ENCODE peak calls at places on chromosomes 7 and 10, in seven cellular contexts. U is AG04450, X is choroid plexus epithelial cell, T is hepatocyte, R is nephron progenitor cell, Z is left ventricle myocardium inferior, A is type B pancreatic cell. S is an unnamed sample.

GRCh38 chr10:1419796-1420429 is 317.4 kb downstream of the ADARB2 start:
- DNase-seq in U (no peak), X (no peak), T (no peak), R (no peak), Z (no peak), A (no peak), S (no peak)

GRCh38 chr7:103928581-103928980 is 60.9 kb downstream of the RELN start:
- DNase-seq in U (no peak), X (no peak), T (no peak), R (no peak), Z (no peak), A (no peak), S (no peak)

GRCh38 chr7:11881680-11882079 is 49.7 kb upstream of the THSD7A start:
- DNase-seq in U (no peak), X (no peak), T (no peak), R (no peak), Z (no peak), A (no peak), S (no peak)

GRCh38 chr7:45563804-45564461 is 10.2 kb upstream of the ADCY1 start:
- DNase-seq in U (no peak), X (no peak), T (no peak), R (no peak), Z (peak), A (no peak), S (no peak)

GRCh38 chr10:17409170-17409733 is 45.1 kb downstream of the ST8SIA6 start:
- DNase-seq in U (no peak), X (peak), T (no peak), R (no peak), Z (no peak), A (no peak), S (no peak)

GRCh38 chr7:157669768-157670345 is 333.1 kb downstream of the DNAJB6 start:
- DNase-seq in U (no peak), X (peak), T (no peak), R (peak), Z (no peak), A (no peak), S (no peak)

GRCh38 chr7:29370531-29371314 is 176.1 kb downstream of the CHN2 start:
- DNase-seq in U (no peak), X (peak), T (peak), R (no peak), Z (no peak), A (no peak), S (peak)

GRCh38 chr10:95327367-95327766 is 36.6 kb upstream of the PDLIM1 start:
- DNase-seq in U (no peak), X (peak), T (peak), R (no peak), Z (peak), A (no peak), S (no peak)

GRCh38 chr7:92813390-92814024 is 22.9 kb downstream of the CDK6 start:
- DNase-seq in U (no peak), X (peak), T (no peak), R (no peak), Z (no peak), A (no peak), S (no peak)

GRCh38 chr7:18087031-18087686 is 59.5 kb upstream of the PRPS1L1 start:
- DNase-seq in U (no peak), X (peak), T (peak), R (no peak), Z (peak), A (no peak), S (no peak)

GRCh38 chr10:110892602-110893001 is 20.9 kb downstream of the PDCD4 start:
- DNase-seq in U (no peak), X (no peak), T (no peak), R (no peak), Z (no peak), A (no peak), S (no peak)

GRCh38 chr7:129686063-129686462 is 74.5 kb downstream of the NRF1 start:
- DNase-seq in U (no peak), X (no peak), T (no peak), R (no peak), Z (no peak), A (no peak), S (no peak)

GRCh38 chr7:141042222-141043193 is 27.8 kb upstream of the MRPS33 start:
- DNase-seq in U (no peak), X (no peak), T (peak), R (no peak), Z (no peak), A (no peak), S (no peak)

GRCh38 chr7:100835903-100836811 is 8.8 kb upstream of the EPHB4 start:
- DNase-seq in U (no peak), X (no peak), T (peak), R (peak), Z (peak), A (no peak), S (peak)

GRCh38 chr7:111175908-111176307 is 85.0 kb downstream of the LRRN3 start:
- DNase-seq in U (no peak), X (no peak), T (no peak), R (no peak), Z (no peak), A (no peak), S (no peak)

GRCh38 chr7:158266817-158267736 is 320.5 kb downstream of the PTPRN2 start:
- DNase-seq in U (no peak), X (no peak), T (no peak), R (no peak), Z (no peak), A (peak), S (no peak)

GRCh38 chr7:47873767-47874166 is 74.5 kb downstream of the PKD1L1 start:
- DNase-seq in U (no peak), X (no peak), T (no peak), R (no peak), Z (no peak), A (no peak), S (no peak)

GRCh38 chr10:116765549-116766162 is 23.3 kb upstream of the HSPA12A start:
- DNase-seq in U (no peak), X (peak), T (no peak), R (no peak), Z (no peak), A (no peak), S (peak)

GRCh38 chr7:6272481-6273323 is at the start of gene CYTH3:
- DNase-seq in U (no peak), X (peak), T (peak), R (peak), Z (peak), A (peak), S (peak)

GRCh38 chr7:103542470-103542869 is 96.5 kb upstream of the SLC26A5 start:
- DNase-seq in U (no peak), X (no peak), T (no peak), R (no peak), Z (no peak), A (no peak), S (no peak)

GRCh38 chr7:149797771-149798170 is 24.4 kb upstream of the ZNF467 start:
- DNase-seq in U (no peak), X (no peak), T (no peak), R (no peak), Z (no peak), A (no peak), S (no peak)

GRCh38 chr7:1894906-1895663 is 225.0 kb downstream of the ELFN1 start:
- DNase-seq in U (no peak), X (no peak), T (no peak), R (no peak), Z (no peak), A (no peak), S (no peak)

GRCh38 chr7:4745971-4746919 is 29.2 kb upstream of the AP5Z1 start:
- DNase-seq in U (no peak), X (peak), T (peak), R (no peak), Z (no peak), A (no peak), S (peak)

GRCh38 chr7:122303971-122304603 is 463 bp downstream of the FEZF1 start:
- DNase-seq in U (no peak), X (no peak), T (peak), R (peak), Z (no peak), A (no peak), S (peak)

GRCh38 chr7:92691578-92691977 is 101.4 kb upstream of the FAM133B start:
- DNase-seq in U (peak), X (peak), T (peak), R (no peak), Z (no peak), A (no peak), S (no peak)

GRCh38 chr10:71590786-71591350 is 128.7 kb downstream of the C10orf105 start:
- DNase-seq in U (no peak), X (no peak), T (no peak), R (no peak), Z (no peak), A (no peak), S (no peak)

GRCh38 chr10:77907900-77908717 is 18.4 kb downstream of the DLG5 start:
- DNase-seq in U (no peak), X (no peak), T (no peak), R (no peak), Z (no peak), A (no peak), S (peak)

GRCh38 chr10:14397069-14397468 is 66.3 kb upstream of the FRMD4A start:
- DNase-seq in U (peak), X (peak), T (peak), R (no peak), Z (peak), A (no peak), S (peak)

DNA sequence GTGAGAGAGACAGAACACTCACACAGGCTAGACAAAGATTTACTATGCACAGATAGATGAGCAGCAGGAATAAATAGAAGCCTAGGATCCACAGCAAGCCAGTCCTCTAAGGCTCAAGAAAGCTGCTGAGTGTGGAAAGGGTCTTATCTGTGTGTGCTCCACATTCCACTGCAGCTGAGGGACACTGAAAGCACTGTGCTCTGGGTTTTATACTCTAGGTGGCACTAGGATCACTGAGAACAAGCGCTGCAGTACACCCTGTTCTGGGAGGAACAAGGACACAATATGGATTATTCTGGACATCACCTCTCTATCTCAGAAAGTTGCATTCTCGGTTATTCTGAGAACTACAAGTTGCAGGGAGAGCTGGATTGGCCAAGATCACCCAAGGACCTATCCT is 4.9 kb upstream of the KLHL7 start:
- DNase-seq in U (no peak), X (no peak), T (peak), R (no peak), Z (no peak), A (no peak), S (no peak)
- TF ChIP-seq CTCF in U (no peak), X (peak), T (no peak), R (no peak), Z (peak), A (no peak), S (no peak)

GRCh38 chr7:36128448-36129047 is 24.5 kb upstream of the EEPD1 start:
- DNase-seq in U (peak), X (peak), T (peak), R (peak), Z (peak), A (no peak), S (peak)
- TF ChIP-seq CTCF in U (peak), X (peak), T (peak), R (peak), Z (peak), A (peak), S (peak)

GRCh38 chr10:86644412-86645110 is 9.8 kb upstream of the OPN4 start:
- DNase-seq in U (no peak), X (peak), T (no peak), R (no peak), Z (no peak), A (no peak), S (no peak)
- TF ChIP-seq CTCF in U (peak), X (peak), T (peak), R (no peak), Z (peak), A (peak), S (no peak)

DNA sequence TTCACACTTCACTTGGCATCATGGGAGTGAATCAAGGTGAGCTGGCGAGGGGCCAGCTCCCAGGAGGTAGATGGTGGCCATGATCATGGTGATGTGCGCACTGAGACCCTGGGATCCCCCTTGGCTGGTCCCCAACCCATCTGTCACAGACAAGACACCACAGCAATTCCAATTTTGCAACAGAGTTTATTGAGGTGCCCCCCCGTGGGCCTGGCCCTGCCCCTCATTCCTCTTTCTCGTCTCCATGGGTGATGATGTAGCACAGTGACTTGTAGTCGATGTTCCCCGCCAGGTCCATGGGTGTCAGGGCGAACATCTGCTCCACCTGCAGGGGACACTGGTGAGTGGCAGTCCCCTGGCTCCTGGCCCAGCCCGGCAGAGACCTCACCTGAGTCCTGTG is 2.4 kb downstream of the MYL7 start:
- DNase-seq in U (no peak), X (no peak), T (no peak), R (no peak), Z (no peak), A (no peak), S (no peak)
- TF ChIP-seq CTCF in U (no peak), X (no peak), T (no peak), R (no peak), Z (no peak), A (no peak), S (no peak)

GRCh38 chr7:135662373-135663114 is at the start of gene STMP1:
- DNase-seq in U (peak), X (peak), T (peak), R (peak), Z (peak), A (peak), S (peak)
- TF ChIP-seq CTCF in U (peak), X (peak), T (peak), R (peak), Z (no peak), A (peak), S (peak)

DNA sequence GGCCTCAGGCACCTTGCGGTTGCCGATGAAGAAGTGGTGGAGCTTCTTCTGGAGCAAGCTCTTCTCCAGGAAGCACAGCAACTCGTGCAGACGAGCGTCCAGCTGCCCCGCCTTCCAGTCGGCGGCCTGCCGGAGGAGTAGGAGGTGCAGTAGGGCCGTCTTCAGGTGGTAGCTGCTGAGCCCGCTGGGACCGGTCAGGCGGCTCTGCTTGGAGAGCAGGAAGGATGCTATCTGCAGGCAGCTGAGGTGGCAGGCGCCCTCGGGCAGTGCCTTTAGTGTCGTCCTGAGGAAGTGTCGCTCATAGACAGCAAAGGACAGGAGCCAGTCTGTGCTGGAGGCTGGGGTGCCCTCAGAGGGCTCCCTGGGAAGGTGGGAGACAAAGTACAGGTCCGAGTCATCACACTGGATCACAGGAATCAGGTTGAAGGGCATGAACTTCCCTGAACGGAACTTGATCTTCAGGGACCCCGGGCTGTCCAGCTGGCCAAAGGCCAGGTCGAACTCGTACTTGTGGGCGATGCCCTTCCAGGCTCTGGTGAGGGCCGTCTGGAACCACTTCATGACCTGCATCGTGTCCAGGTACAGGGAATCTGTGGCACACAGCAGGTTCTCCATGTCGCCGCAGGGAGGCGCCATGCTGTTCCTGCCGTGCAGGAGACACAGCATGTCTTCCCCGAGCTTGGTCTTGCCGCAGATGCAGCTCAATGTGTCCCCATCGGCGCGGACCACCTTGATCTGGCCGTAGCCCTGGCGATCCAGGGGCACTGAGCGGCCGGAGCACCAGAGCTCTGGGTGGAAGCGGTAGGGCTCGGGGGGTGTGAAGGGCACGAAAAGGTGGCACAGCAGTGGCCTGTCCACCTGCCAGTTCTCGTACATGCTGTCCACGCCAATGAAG is 23.4 kb downstream of the ITPRIP start:
- DNase-seq in U (no peak), X (no peak), T (no peak), R (no peak), Z (no peak), A (no peak), S (no peak)
- TF ChIP-seq CTCF in U (no peak), X (no peak), T (no peak), R (no peak), Z (no peak), A (no peak), S (no peak)

GRCh38 chr10:79246606-79247275 is 100.5 kb upstream of the PPIF start:
- DNase-seq in U (no peak), X (peak), T (no peak), R (no peak), Z (peak), A (no peak), S (no peak)
- TF ChIP-seq CTCF in U (no peak), X (peak), T (no peak), R (no peak), Z (peak), A (no peak), S (no peak)